ENCODE peak calls at places on chromosomes 4 and X, in six cellular contexts. U is GM12891, Q is GM12878, R is K562, I is HepG2, L is H1. Y is an unnamed sample.

GRCh38 chrX:15882704-15883539 is 28.3 kb upstream of the AP1S2 start:
- DNase-seq in U (no peak), Q (peak), R (peak), I (no peak), L (no peak), Y (no peak)

GRCh38 chr4:70893790-70894189 is 8.4 kb upstream of the MOB1B start:
- DNase-seq in U (no peak), Q (no peak), R (no peak), I (no peak), L (no peak), Y (no peak)

GRCh38 chr4:71980976-71981375 is 50.8 kb upstream of the NPFFR2 start:
- DNase-seq in U (no peak), Q (no peak), R (no peak), I (no peak), L (no peak), Y (no peak)

GRCh38 chr4:8410641-8411271 is 29.8 kb downstream of the ACOX3 start:
- DNase-seq in U (no peak), Q (no peak), R (peak), I (peak), L (peak), Y (no peak)

GRCh38 chrX:39238017-39238416 is 436.8 kb downstream of the MID1IP1 start:
- DNase-seq in U (no peak), Q (no peak), R (no peak), I (no peak), L (no peak), Y (no peak)

GRCh38 chrX:148804579-148804978 is 304.2 kb downstream of the AFF2 start:
- DNase-seq in U (no peak), Q (no peak), R (no peak), I (no peak), L (no peak), Y (no peak)

GRCh38 chr4:10584042-10584441 is 100.5 kb downstream of the CLNK start:
- DNase-seq in U (no peak), Q (peak), R (no peak), I (peak), L (no peak), Y (no peak)

GRCh38 chr4:56215901-56216300 is 171.4 kb downstream of the AASDH start:
- DNase-seq in U (no peak), Q (no peak), R (no peak), I (no peak), L (no peak), Y (no peak)

GRCh38 chr4:184510431-184510830 is 36.1 kb upstream of the IRF2 start:
- DNase-seq in U (no peak), Q (no peak), R (no peak), I (no peak), L (no peak), Y (no peak)

GRCh38 chr4:101464596-101464995 is 117.3 kb upstream of the PPP3CA start:
- DNase-seq in U (no peak), Q (no peak), R (no peak), I (no peak), L (no peak), Y (no peak)

GRCh38 chr4:5887361-5888221 is 5.3 kb downstream of the CRMP1 start:
- DNase-seq in U (no peak), Q (no peak), R (no peak), I (no peak), L (peak), Y (no peak)

GRCh38 chrX:109635151-109635550 is 10.2 kb upstream of the KCNE5 start:
- DNase-seq in U (no peak), Q (no peak), R (peak), I (no peak), L (no peak), Y (no peak)

GRCh38 chr4:20393486-20394100 is 141.9 kb downstream of the SLIT2 start:
- DNase-seq in U (no peak), Q (no peak), R (no peak), I (no peak), L (no peak), Y (no peak)

GRCh38 chrX:153775631-153776595 is 4.9 kb upstream of the SRPK3 start:
- DNase-seq in U (no peak), Q (no peak), R (peak), I (no peak), L (no peak), Y (no peak)

GRCh38 chr4:38062894-38063168 is 102.6 kb downstream of the PTTG2 start:
- DNase-seq in U (no peak), Q (no peak), R (no peak), I (no peak), L (no peak), Y (no peak)

GRCh38 chrX:4935846-4936245 is 1222.4 kb upstream of the PRKX start:
- DNase-seq in U (no peak), Q (no peak), R (no peak), I (no peak), L (no peak), Y (no peak)
- TF ChIP-seq POLR2AphosphoS5 in U (no peak), Q (no peak), R (no peak), I (no peak), L (no peak), Y (no peak)

GRCh38 chrX:119871245-119871598 is 311 bp downstream of the RNF113A start:
- DNase-seq in U (no peak), Q (no peak), R (no peak), I (no peak), L (no peak), Y (no peak)

GRCh38 chrX:119870626-119871131 is 854 bp downstream of the RNF113A start:
- DNase-seq in U (no peak), Q (no peak), R (peak), I (peak), L (no peak), Y (no peak)

GRCh38 chrX:119871599-119872395 is at the start of the genes NDUFA1 and RNF113A:
- DNase-seq in U (peak), Q (peak), R (peak), I (peak), L (peak), Y (peak)
- TF ChIP-seq POLR2A in U (peak), Q (peak), R (peak), I (peak), L (peak), Y (peak)

DNA sequence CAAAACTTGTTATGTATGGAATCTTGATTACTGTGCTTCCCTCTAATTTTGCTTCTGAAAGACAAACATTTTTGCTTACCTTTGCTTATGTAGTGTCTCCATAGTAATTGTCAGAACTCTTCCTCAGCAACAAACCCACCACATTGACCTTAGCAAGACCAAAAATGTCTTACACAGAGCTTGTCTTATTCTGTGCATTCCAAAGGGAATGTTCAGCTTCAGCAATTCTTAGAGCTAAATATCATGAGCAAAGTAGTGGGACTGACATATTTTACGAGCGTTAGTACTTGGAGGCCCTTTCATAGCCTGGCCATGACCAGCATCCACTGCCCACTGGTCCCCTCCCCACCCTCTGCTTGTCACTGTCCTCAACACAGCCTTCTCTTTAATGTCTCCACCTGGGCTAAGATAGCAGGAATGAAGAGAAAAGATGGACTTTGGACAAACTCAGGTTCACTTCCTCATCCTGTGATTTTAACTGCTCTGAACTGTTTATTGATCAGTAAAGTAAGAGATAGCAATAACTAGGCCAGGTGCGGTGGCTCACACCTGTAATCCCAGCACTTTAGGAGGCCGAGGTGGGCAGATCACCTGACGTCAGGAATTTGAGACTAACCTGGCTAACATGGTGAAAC is 15.5 kb upstream of the SH3D19 start:
- DNase-seq in U (no peak), Q (no peak), R (no peak), I (no peak), L (no peak), Y (no peak)
- TF ChIP-seq TAF1 in U (no peak), Q (no peak), R (no peak), I (no peak), L (no peak), Y (no peak)

GRCh38 chr4:7070729-7071511 is 3.1 kb upstream of the GRPEL1 start:
- DNase-seq in U (peak), Q (peak), R (peak), I (peak), L (peak), Y (peak)
- TF ChIP-seq POLR2AphosphoS5 in U (no peak), Q (no peak), R (no peak), I (no peak), L (no peak), Y (no peak)

GRCh38 chr4:81470456-81471327 is 1.0 kb downstream of the RASGEF1B start:
- DNase-seq in U (no peak), Q (no peak), R (no peak), I (no peak), L (peak), Y (no peak)
- TF ChIP-seq POLR2A in U (no peak), Q (no peak), R (no peak), I (no peak), L (no peak), Y (no peak)

DNA sequence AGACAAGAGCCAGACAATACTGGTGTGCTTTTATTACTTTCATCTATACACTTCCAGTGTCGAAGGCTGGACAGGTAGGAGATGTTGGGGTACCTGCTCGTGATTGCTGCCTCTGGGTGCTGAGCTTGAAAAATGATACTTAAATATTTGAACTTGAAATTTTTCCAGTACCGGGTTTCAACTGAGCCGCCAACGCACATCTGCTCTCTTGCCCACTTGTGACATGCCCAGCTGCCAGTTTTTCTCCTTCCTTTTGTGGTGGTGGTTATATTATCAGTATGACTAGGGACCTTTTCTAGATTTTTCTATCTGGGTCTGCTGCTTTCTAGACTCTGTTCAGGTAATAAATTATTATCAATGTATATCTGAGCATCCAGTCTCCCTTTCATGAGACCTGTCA is 3.4 kb downstream of the OGT start:
- DNase-seq in U (no peak), Q (no peak), R (no peak), I (no peak), L (no peak), Y (no peak)
- TF ChIP-seq TAF1 in U (no peak), Q (no peak), R (no peak), I (no peak), L (no peak), Y (no peak)

DNA sequence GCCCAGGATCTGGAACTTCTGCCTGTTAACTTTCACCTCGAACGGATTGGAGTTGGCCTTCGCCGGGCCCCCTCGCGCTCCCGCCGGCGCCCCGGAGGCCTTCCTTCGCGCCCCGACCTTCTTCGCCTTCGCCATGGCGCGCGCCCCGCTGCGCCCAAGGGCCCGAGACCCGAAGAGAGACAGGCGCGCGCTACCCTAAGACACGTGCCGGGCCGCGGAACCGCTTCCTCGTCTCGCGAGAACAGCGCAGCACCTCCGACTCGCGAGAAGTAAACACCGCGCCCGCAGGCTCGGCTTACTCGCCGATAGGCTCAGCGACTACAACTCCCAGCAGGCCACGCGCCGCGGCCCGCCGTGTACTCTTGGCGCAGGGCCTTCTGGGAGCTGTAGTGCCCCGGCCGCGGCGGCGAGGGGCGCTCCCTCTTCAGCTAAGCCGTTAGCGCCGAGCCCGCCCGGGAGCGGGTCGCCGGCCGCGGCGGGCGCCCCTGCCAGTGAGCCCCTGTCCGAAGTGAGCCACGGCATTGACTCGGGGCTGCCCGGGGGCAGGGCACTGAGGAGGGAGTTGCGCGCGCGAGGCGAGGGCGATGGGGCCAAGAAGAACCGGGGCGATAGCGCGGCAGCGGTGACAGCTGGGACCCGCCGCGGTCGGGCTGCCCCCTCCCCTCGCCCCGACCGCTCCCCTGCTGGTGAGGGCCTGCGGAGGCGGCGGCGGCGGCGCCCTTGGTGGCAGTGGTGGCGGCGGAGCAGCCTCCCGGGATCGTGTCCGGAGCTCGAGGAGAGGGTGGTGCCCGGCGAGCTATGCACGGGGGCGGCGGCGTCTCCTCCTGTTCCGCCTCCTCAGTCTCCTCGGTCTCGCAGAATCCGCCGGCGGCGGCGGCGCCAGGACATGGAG is at the start of the genes GRK4 and NOP14:
- DNase-seq in U (peak), Q (peak), R (peak), I (peak), L (peak), Y (peak)
- TF ChIP-seq POLR2AphosphoS5 in U (peak), Q (peak), R (peak), I (peak), L (no peak), Y (peak)

DNA sequence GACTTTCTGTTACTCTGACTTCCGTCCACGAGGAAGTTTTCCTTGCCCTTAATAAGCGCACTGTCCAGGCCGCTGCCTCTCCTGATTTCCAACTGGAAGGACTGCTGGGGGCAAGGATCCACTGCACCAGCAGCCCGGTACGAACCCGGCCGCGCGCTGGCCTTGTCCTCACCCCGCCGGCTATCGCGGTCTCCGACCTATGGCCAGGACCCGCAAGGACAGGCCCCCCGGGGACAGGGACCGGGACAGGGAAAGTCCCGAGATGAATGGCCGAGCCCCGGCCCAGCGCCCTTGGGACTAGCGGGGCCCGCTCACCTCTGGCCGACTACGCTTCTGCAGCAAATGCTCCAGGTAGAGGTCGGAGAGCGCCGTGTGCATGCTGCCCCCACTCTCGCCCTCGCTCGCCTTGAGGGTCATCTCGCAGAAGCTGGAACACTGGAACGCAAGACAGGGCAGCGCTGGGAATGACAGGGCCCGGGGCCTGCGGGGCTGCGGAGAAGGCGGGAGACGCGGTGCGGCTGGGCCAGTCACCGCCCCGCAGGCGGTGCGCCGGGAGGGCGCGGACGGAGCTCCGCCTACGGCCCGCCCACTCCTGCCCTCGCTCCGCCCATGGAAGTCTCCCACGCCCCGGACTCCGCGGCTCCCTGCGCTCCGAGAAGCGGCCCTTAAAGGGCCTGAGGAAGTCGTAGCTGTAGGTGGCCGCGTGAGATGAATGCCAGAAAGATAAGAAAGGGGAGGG is at the start of gene MPP1:
- DNase-seq in U (peak), Q (peak), R (peak), I (no peak), L (peak), Y (peak)
- TF ChIP-seq POLR2A in U (no peak), Q (peak), R (peak), I (no peak), L (no peak), Y (peak)